ENCODE peak calls at places on chromosomes 11 and 22, in five cellular contexts. I, Z, T, H and J are unnamed samples.

GRCh38 chr11:13983081-13983751 is 20.7 kb downstream of the SPON1 start:
- DNase-seq in I (no peak), Z (peak), T (no peak), H (no peak), J (peak)

GRCh38 chr11:47768090-47768620 is 1.0 kb upstream of the FNBP4 start:
- DNase-seq in I (no peak), Z (peak), T (peak), H (peak), J (peak)

GRCh38 chr11:131717616-131718015 is 347.2 kb downstream of the NTM start:
- DNase-seq in I (no peak), Z (no peak), T (no peak), H (no peak), J (no peak)

GRCh38 chr11:43399983-43400630 is 41.4 kb downstream of the TTC17 start:
- DNase-seq in I (no peak), Z (no peak), T (no peak), H (no peak), J (no peak)

GRCh38 chr11:57303990-57304579 is 20.7 kb downstream of the TNKS1BP1 start:
- DNase-seq in I (no peak), Z (peak), T (no peak), H (no peak), J (no peak)

GRCh38 chr22:30308518-30309230 is 18.1 kb downstream of the TBC1D10A start:
- DNase-seq in I (no peak), Z (peak), T (peak), H (no peak), J (no peak)

GRCh38 chr11:94526645-94527438 is 14.6 kb downstream of the C11orf97 start:
- DNase-seq in I (no peak), Z (no peak), T (no peak), H (no peak), J (no peak)

GRCh38 chr22:39242809-39243442 is 1.9 kb downstream of the PDGFB start:
- DNase-seq in I (no peak), Z (no peak), T (peak), H (no peak), J (no peak)

GRCh38 chr11:87125257-87125656 is 87.5 kb downstream of the TMEM135 start:
- DNase-seq in I (no peak), Z (peak), T (no peak), H (peak), J (no peak)

GRCh38 chr11:862704-863388 is 20.2 kb downstream of the TSPAN4 start:
- DNase-seq in I (no peak), Z (no peak), T (no peak), H (no peak), J (no peak)

GRCh38 chr11:363948-364761 is 5.1 kb upstream of the B4GALNT4 start:
- DNase-seq in I (no peak), Z (peak), T (peak), H (peak), J (no peak)

GRCh38 chr11:112525270-112525669 is 264.6 kb upstream of the PLET1 start:
- DNase-seq in I (no peak), Z (peak), T (no peak), H (no peak), J (peak)

GRCh38 chr11:32473282-32473909 is 38.1 kb upstream of the WT1 start:
- DNase-seq in I (no peak), Z (no peak), T (no peak), H (no peak), J (no peak)

GRCh38 chr22:18156878-18157713 is 7.1 kb downstream of the USP18 start:
- DNase-seq in I (peak), Z (peak), T (peak), H (peak), J (peak)

GRCh38 chr22:45678961-45679912 is 7.6 kb downstream of the ATXN10 start:
- DNase-seq in I (no peak), Z (peak), T (no peak), H (no peak), J (no peak)

GRCh38 chr11:31903225-31904074 is 92.3 kb upstream of the PAX6 start:
- DNase-seq in I (no peak), Z (no peak), T (no peak), H (no peak), J (no peak)

GRCh38 chr11:128342511-128343133 is 244.7 kb downstream of the ETS1 start:
- DNase-seq in I (no peak), Z (peak), T (peak), H (peak), J (peak)

GRCh38 chr22:20272174-20272573 is 4.1 kb upstream of the RTN4R start:
- DNase-seq in I (no peak), Z (no peak), T (no peak), H (no peak), J (no peak)

DNA sequence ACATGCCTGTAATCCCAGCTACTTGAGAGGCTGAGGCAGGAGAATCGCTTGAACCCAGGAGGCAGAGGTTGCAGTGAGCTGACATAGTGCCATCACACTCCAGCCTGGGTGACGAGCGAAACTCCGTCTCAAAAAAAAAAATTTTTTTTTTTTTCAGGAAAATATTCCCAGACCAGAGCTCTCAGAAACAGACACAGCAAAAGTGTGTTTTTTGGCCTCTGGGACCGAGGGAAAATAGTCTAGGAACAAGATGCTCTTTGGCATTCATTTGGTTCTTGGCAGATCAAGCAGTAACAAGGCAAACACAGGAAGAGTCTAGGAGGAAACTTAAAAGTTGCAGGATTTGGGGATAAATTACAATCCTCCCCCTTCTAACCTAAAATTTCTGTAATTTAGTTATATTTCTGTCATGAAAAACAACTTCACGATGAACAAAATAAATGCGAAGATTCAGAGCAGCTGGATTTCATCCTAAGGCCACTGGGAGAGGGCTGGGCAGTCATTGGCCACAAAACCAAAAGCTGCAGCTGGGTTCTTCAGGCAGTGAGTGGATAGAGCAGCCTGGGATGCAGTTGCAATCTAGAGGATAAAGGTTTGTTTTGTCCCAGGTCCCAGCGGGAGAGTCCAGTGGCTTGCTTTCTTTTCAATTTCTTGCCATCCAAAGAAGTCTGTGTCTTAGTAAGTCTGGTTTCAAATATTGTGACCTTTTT is 19.7 kb downstream of the ATG16L2 start:
- DNase-seq in I (no peak), Z (no peak), T (peak), H (no peak), J (no peak)
- TF ChIP-seq CTCF in I (no peak), Z (no peak), T (no peak), H (no peak), J (no peak)

DNA sequence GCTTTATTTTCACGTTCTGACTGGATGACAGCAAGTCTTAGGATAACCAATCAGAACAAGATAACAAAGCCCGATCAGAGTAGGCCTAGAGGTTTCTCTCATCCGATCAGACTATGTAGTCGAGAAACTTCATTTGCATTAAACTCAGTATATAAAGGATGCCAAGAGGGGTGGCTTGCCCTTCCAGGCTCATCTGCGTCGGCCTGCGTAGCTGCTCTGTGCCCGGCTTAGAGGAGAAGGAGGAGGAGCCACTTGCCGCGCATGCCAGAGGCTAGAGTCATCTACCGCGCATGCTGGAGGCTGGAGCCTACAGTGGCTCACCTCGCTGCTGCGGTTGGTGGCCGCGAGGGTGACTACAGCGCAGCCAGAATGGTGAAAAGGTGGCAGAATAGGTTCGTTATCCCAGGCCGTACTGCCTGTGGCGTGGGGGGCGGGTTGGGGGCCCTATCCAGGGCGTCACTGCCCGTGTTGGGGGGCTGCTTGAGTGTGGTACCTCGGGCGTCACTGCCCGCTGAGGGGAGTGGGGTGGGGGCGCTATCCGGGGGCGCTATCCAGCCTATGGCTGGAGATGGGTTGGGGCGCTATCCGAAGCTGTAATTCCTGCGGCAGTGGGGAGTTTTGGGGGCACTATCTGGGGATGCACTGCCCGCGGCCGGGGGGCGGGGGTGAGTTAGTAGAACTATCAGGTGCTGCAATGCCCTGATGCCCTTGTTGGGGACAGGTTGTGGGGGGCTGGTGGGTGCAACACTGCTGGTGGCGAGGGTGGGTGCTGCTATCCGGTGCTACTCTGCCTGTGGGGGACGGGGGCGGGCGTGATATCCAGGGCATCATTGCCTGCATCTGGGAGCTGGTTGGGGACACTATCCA is at the start of gene RFPL2:
- DNase-seq in I (no peak), Z (peak), T (no peak), H (peak), J (peak)
- H3K4me3 ChIP-seq in I (no peak), Z (no peak), T (no peak), H (peak), J (peak)

GRCh38 chr11:120717042-120717441 is 205.5 kb downstream of the GRIK4 start:
- DNase-seq in I (no peak), Z (no peak), T (no peak), H (no peak), J (no peak)

GRCh38 chr11:120712862-120713770 is 201.6 kb downstream of the GRIK4 start:
- DNase-seq in I (no peak), Z (no peak), T (no peak), H (no peak), J (no peak)

GRCh38 chr11:120714448-120714847 is 202.9 kb downstream of the GRIK4 start:
- DNase-seq in I (no peak), Z (no peak), T (no peak), H (no peak), J (no peak)

GRCh38 chr11:120717623-120718022 is 206.1 kb downstream of the GRIK4 start:
- DNase-seq in I (no peak), Z (no peak), T (no peak), H (no peak), J (no peak)

GRCh38 chr11:120715239-120715638 is 203.7 kb downstream of the GRIK4 start:
- DNase-seq in I (no peak), Z (no peak), T (peak), H (peak), J (no peak)
- TF ChIP-seq CTCF in I (peak), Z (peak), T (peak), H (peak), J (peak)

GRCh38 chr11:66278396-66279091 is 569 bp downstream of the CNIH2 start:
- DNase-seq in I (no peak), Z (peak), T (no peak), H (peak), J (no peak)
- H3K4me3 ChIP-seq in I (peak), Z (no peak), T (no peak), H (peak), J (peak)

GRCh38 chr22:23553438-23553837 is 26.7 kb downstream of the IGLL1 start:
- DNase-seq in I (no peak), Z (no peak), T (no peak), H (no peak), J (no peak)
- TF ChIP-seq CTCF in I (no peak), Z (no peak), T (no peak), H (no peak), J (no peak)